ENCODE peak calls at places on chromosomes 3 and 15, in four cellular contexts. One of them, this sample, is unnamed.

GRCh38 chr3:108153451-108153981 is 62.7 kb upstream of the CD47 start:
- DNase-seq in activated CD8-positive, alpha-beta T cell treated with anti-CD3 and anti-CD28 coated beads, Interleukin-2, amount 10 ng/mL, durations not matched to agents 7 days and 5 days: peak
- DNase-seq in body of pancreas: peak
- DNase-seq in foreskin keratinocyte: peak
- DNase-seq in this sample: no peak

GRCh38 chr3:14324224-14324944 is 78.0 kb upstream of the SLC6A6 start:
- DNase-seq in body of pancreas: no peak
- DNase-seq in activated CD8-positive, alpha-beta T cell treated with anti-CD3 and anti-CD28 coated beads, Interleukin-2, amount 10 ng/mL, durations not matched to agents 7 days and 5 days: no peak
- DNase-seq in foreskin keratinocyte: peak
- DNase-seq in this sample: no peak

GRCh38 chr3:157082305-157082981 is 77.5 kb downstream of the CCNL1 start:
- DNase-seq in foreskin keratinocyte: peak
- DNase-seq in body of pancreas: no peak
- DNase-seq in activated CD8-positive, alpha-beta T cell treated with anti-CD3 and anti-CD28 coated beads, Interleukin-2, amount 10 ng/mL, durations not matched to agents 7 days and 5 days: no peak
- DNase-seq in this sample: no peak

GRCh38 chr3:168071535-168071934 is 24.2 kb downstream of the GOLIM4 start:
- DNase-seq in activated CD8-positive, alpha-beta T cell treated with anti-CD3 and anti-CD28 coated beads, Interleukin-2, amount 10 ng/mL, durations not matched to agents 7 days and 5 days: no peak
- DNase-seq in foreskin keratinocyte: peak
- DNase-seq in body of pancreas: no peak
- DNase-seq in this sample: no peak

GRCh38 chr15:34331809-34332208 is 5.8 kb downstream of the SLC12A6 start:
- DNase-seq in activated CD8-positive, alpha-beta T cell treated with anti-CD3 and anti-CD28 coated beads, Interleukin-2, amount 10 ng/mL, durations not matched to agents 7 days and 5 days: peak
- DNase-seq in foreskin keratinocyte: no peak
- DNase-seq in body of pancreas: no peak
- DNase-seq in this sample: no peak

GRCh38 chr3:103048371-103048722 is 613.5 kb downstream of the ZPLD1 start:
- DNase-seq in foreskin keratinocyte: peak
- DNase-seq in activated CD8-positive, alpha-beta T cell treated with anti-CD3 and anti-CD28 coated beads, Interleukin-2, amount 10 ng/mL, durations not matched to agents 7 days and 5 days: no peak
- DNase-seq in body of pancreas: no peak
- DNase-seq in this sample: peak

GRCh38 chr3:61848885-61849284 is 287.5 kb downstream of the PTPRG start:
- DNase-seq in foreskin keratinocyte: no peak
- DNase-seq in body of pancreas: peak
- DNase-seq in activated CD8-positive, alpha-beta T cell treated with anti-CD3 and anti-CD28 coated beads, Interleukin-2, amount 10 ng/mL, durations not matched to agents 7 days and 5 days: no peak
- DNase-seq in this sample: no peak

GRCh38 chr3:191331443-191331842 is 1.1 kb upstream of the UTS2B start:
- DNase-seq in foreskin keratinocyte: peak
- DNase-seq in activated CD8-positive, alpha-beta T cell treated with anti-CD3 and anti-CD28 coated beads, Interleukin-2, amount 10 ng/mL, durations not matched to agents 7 days and 5 days: no peak
- DNase-seq in body of pancreas: no peak
- DNase-seq in this sample: no peak

GRCh38 chr3:49158108-49158709 is 7.9 kb downstream of the CCDC71 start:
- DNase-seq in activated CD8-positive, alpha-beta T cell treated with anti-CD3 and anti-CD28 coated beads, Interleukin-2, amount 10 ng/mL, durations not matched to agents 7 days and 5 days: peak
- DNase-seq in body of pancreas: peak
- DNase-seq in foreskin keratinocyte: peak
- DNase-seq in this sample: no peak

GRCh38 chr15:39506146-39506545 is 74.7 kb upstream of the THBS1 start:
- DNase-seq in foreskin keratinocyte: no peak
- DNase-seq in body of pancreas: no peak
- DNase-seq in activated CD8-positive, alpha-beta T cell treated with anti-CD3 and anti-CD28 coated beads, Interleukin-2, amount 10 ng/mL, durations not matched to agents 7 days and 5 days: no peak
- DNase-seq in this sample: no peak

GRCh38 chr3:135050536-135050935 is 255.5 kb downstream of the EPHB1 start:
- DNase-seq in activated CD8-positive, alpha-beta T cell treated with anti-CD3 and anti-CD28 coated beads, Interleukin-2, amount 10 ng/mL, durations not matched to agents 7 days and 5 days: no peak
- DNase-seq in body of pancreas: no peak
- DNase-seq in foreskin keratinocyte: no peak
- DNase-seq in this sample: no peak

GRCh38 chr3:62876064-62876463 is 848 bp upstream of the CADPS start:
- DNase-seq in foreskin keratinocyte: peak
- DNase-seq in body of pancreas: peak
- DNase-seq in activated CD8-positive, alpha-beta T cell treated with anti-CD3 and anti-CD28 coated beads, Interleukin-2, amount 10 ng/mL, durations not matched to agents 7 days and 5 days: peak
- DNase-seq in this sample: peak

GRCh38 chr3:63998852-63999754 is 24.2 kb downstream of the PSMD6 start:
- DNase-seq in activated CD8-positive, alpha-beta T cell treated with anti-CD3 and anti-CD28 coated beads, Interleukin-2, amount 10 ng/mL, durations not matched to agents 7 days and 5 days: no peak
- DNase-seq in body of pancreas: peak
- DNase-seq in foreskin keratinocyte: no peak
- DNase-seq in this sample: no peak

GRCh38 chr15:92638709-92639365 is 16.7 kb downstream of the FAM174B start:
- DNase-seq in foreskin keratinocyte: no peak
- DNase-seq in body of pancreas: peak
- DNase-seq in activated CD8-positive, alpha-beta T cell treated with anti-CD3 and anti-CD28 coated beads, Interleukin-2, amount 10 ng/mL, durations not matched to agents 7 days and 5 days: no peak
- DNase-seq in this sample: peak

GRCh38 chr3:96961576-96961975 is 147.2 kb downstream of the EPHA6 start:
- DNase-seq in body of pancreas: no peak
- DNase-seq in activated CD8-positive, alpha-beta T cell treated with anti-CD3 and anti-CD28 coated beads, Interleukin-2, amount 10 ng/mL, durations not matched to agents 7 days and 5 days: no peak
- DNase-seq in foreskin keratinocyte: peak
- DNase-seq in this sample: no peak

GRCh38 chr3:46113608-46114007 is 86.3 kb upstream of the XCR1 start:
- DNase-seq in body of pancreas: no peak
- DNase-seq in activated CD8-positive, alpha-beta T cell treated with anti-CD3 and anti-CD28 coated beads, Interleukin-2, amount 10 ng/mL, durations not matched to agents 7 days and 5 days: no peak
- DNase-seq in foreskin keratinocyte: no peak
- DNase-seq in this sample: no peak

GRCh38 chr3:14328422-14328821 is 74.0 kb upstream of the SLC6A6 start:
- DNase-seq in activated CD8-positive, alpha-beta T cell treated with anti-CD3 and anti-CD28 coated beads, Interleukin-2, amount 10 ng/mL, durations not matched to agents 7 days and 5 days: no peak
- DNase-seq in foreskin keratinocyte: no peak
- DNase-seq in body of pancreas: no peak
- DNase-seq in this sample: no peak

GRCh38 chr3:139128803-139129202 is 84.1 kb upstream of the PRR23C start:
- DNase-seq in activated CD8-positive, alpha-beta T cell treated with anti-CD3 and anti-CD28 coated beads, Interleukin-2, amount 10 ng/mL, durations not matched to agents 7 days and 5 days: no peak
- DNase-seq in body of pancreas: no peak
- DNase-seq in foreskin keratinocyte: no peak
- DNase-seq in this sample: no peak

GRCh38 chr15:28992996-28993719 is 107.4 kb downstream of the APBA2 start:
- DNase-seq in activated CD8-positive, alpha-beta T cell treated with anti-CD3 and anti-CD28 coated beads, Interleukin-2, amount 10 ng/mL, durations not matched to agents 7 days and 5 days: no peak
- DNase-seq in body of pancreas: no peak
- DNase-seq in foreskin keratinocyte: no peak
- DNase-seq in this sample: no peak

GRCh38 chr3:144011251-144011799 is 39.7 kb downstream of the DIPK2A start:
- DNase-seq in activated CD8-positive, alpha-beta T cell treated with anti-CD3 and anti-CD28 coated beads, Interleukin-2, amount 10 ng/mL, durations not matched to agents 7 days and 5 days: no peak
- DNase-seq in foreskin keratinocyte: no peak
- DNase-seq in body of pancreas: no peak
- DNase-seq in this sample: no peak

GRCh38 chr3:16048435-16049318 is 125.8 kb upstream of the GALNT15 start:
- DNase-seq in activated CD8-positive, alpha-beta T cell treated with anti-CD3 and anti-CD28 coated beads, Interleukin-2, amount 10 ng/mL, durations not matched to agents 7 days and 5 days: peak
- DNase-seq in body of pancreas: peak
- DNase-seq in foreskin keratinocyte: peak
- DNase-seq in this sample: peak

GRCh38 chr15:71651750-71652186 is 158.6 kb upstream of the NR2E3 start:
- DNase-seq in body of pancreas: peak
- DNase-seq in activated CD8-positive, alpha-beta T cell treated with anti-CD3 and anti-CD28 coated beads, Interleukin-2, amount 10 ng/mL, durations not matched to agents 7 days and 5 days: no peak
- DNase-seq in foreskin keratinocyte: peak
- DNase-seq in this sample: no peak

GRCh38 chr15:32767236-32767635 is 49.4 kb downstream of the GREM1 start:
- DNase-seq in foreskin keratinocyte: no peak
- DNase-seq in body of pancreas: no peak
- DNase-seq in activated CD8-positive, alpha-beta T cell treated with anti-CD3 and anti-CD28 coated beads, Interleukin-2, amount 10 ng/mL, durations not matched to agents 7 days and 5 days: no peak
- DNase-seq in this sample: no peak

GRCh38 chr15:80121546-80121945 is 31.3 kb upstream of the FAH start:
- DNase-seq in body of pancreas: no peak
- DNase-seq in activated CD8-positive, alpha-beta T cell treated with anti-CD3 and anti-CD28 coated beads, Interleukin-2, amount 10 ng/mL, durations not matched to agents 7 days and 5 days: no peak
- DNase-seq in foreskin keratinocyte: no peak
- DNase-seq in this sample: no peak

GRCh38 chr3:59812778-59813558 is 763.1 kb upstream of the CFAP20DC start:
- DNase-seq in foreskin keratinocyte: no peak
- DNase-seq in activated CD8-positive, alpha-beta T cell treated with anti-CD3 and anti-CD28 coated beads, Interleukin-2, amount 10 ng/mL, durations not matched to agents 7 days and 5 days: no peak
- DNase-seq in body of pancreas: no peak
- DNase-seq in this sample: no peak

GRCh38 chr3:49244589-49245205 is 32.3 kb downstream of the C3orf62 start:
- DNase-seq in body of pancreas: peak
- DNase-seq in foreskin keratinocyte: peak
- DNase-seq in activated CD8-positive, alpha-beta T cell treated with anti-CD3 and anti-CD28 coated beads, Interleukin-2, amount 10 ng/mL, durations not matched to agents 7 days and 5 days: no peak
- DNase-seq in this sample: peak

GRCh38 chr3:66957357-66957756 is 40.8 kb upstream of the KBTBD8 start:
- DNase-seq in activated CD8-positive, alpha-beta T cell treated with anti-CD3 and anti-CD28 coated beads, Interleukin-2, amount 10 ng/mL, durations not matched to agents 7 days and 5 days: no peak
- DNase-seq in body of pancreas: no peak
- DNase-seq in foreskin keratinocyte: no peak
- DNase-seq in this sample: no peak

GRCh38 chr3:157199841-157200240 is 39.9 kb upstream of the CCNL1 start:
- DNase-seq in activated CD8-positive, alpha-beta T cell treated with anti-CD3 and anti-CD28 coated beads, Interleukin-2, amount 10 ng/mL, durations not matched to agents 7 days and 5 days: no peak
- DNase-seq in body of pancreas: no peak
- DNase-seq in foreskin keratinocyte: no peak
- DNase-seq in this sample: no peak

GRCh38 chr3:117104792-117105191 is 395.2 kb downstream of the TUSC7 start:
- DNase-seq in body of pancreas: no peak
- DNase-seq in activated CD8-positive, alpha-beta T cell treated with anti-CD3 and anti-CD28 coated beads, Interleukin-2, amount 10 ng/mL, durations not matched to agents 7 days and 5 days: no peak
- DNase-seq in foreskin keratinocyte: no peak
- DNase-seq in this sample: no peak

GRCh38 chr3:23324745-23325144 is 121.6 kb downstream of the UBE2E2 start:
- DNase-seq in body of pancreas: no peak
- DNase-seq in activated CD8-positive, alpha-beta T cell treated with anti-CD3 and anti-CD28 coated beads, Interleukin-2, amount 10 ng/mL, durations not matched to agents 7 days and 5 days: no peak
- DNase-seq in foreskin keratinocyte: peak
- DNase-seq in this sample: no peak

GRCh38 chr3:177992993-177993969 is 543.0 kb upstream of the KCNMB2 start:
- DNase-seq in foreskin keratinocyte: no peak
- DNase-seq in activated CD8-positive, alpha-beta T cell treated with anti-CD3 and anti-CD28 coated beads, Interleukin-2, amount 10 ng/mL, durations not matched to agents 7 days and 5 days: no peak
- DNase-seq in body of pancreas: no peak
- DNase-seq in this sample: no peak

GRCh38 chr15:38084289-38084688 is 149.8 kb downstream of the TMCO5A start:
- DNase-seq in foreskin keratinocyte: peak
- DNase-seq in activated CD8-positive, alpha-beta T cell treated with anti-CD3 and anti-CD28 coated beads, Interleukin-2, amount 10 ng/mL, durations not matched to agents 7 days and 5 days: peak
- DNase-seq in body of pancreas: peak
- DNase-seq in this sample: no peak

GRCh38 chr15:23518104-23518503 is 47.4 kb upstream of the MKRN3 start:
- DNase-seq in foreskin keratinocyte: no peak
- DNase-seq in body of pancreas: no peak
- DNase-seq in activated CD8-positive, alpha-beta T cell treated with anti-CD3 and anti-CD28 coated beads, Interleukin-2, amount 10 ng/mL, durations not matched to agents 7 days and 5 days: no peak
- DNase-seq in this sample: no peak

GRCh38 chr3:65284971-65285370 is 597.2 kb upstream of the ADAMTS9 start:
- DNase-seq in activated CD8-positive, alpha-beta T cell treated with anti-CD3 and anti-CD28 coated beads, Interleukin-2, amount 10 ng/mL, durations not matched to agents 7 days and 5 days: no peak
- DNase-seq in foreskin keratinocyte: no peak
- DNase-seq in body of pancreas: no peak
- DNase-seq in this sample: no peak

This sample was measured in upper lobe of left lung.